ENCODE peak calls at places on chromosomes 3 and 15, in seven cellular contexts. Y, V, M, H, U, J and W are unnamed samples.

GRCh38 chr15:61146643-61147230 is 82.4 kb downstream of the RORA start:
- DNase-seq in Y (no peak), J (no peak), U (no peak), M (peak; percentile 63), H (peak; percentile 40), V (no peak), W (no peak)

GRCh38 chr3:16552757-16553156 is 39.3 kb upstream of the RFTN1 start:
- DNase-seq in M (no peak), J (no peak), H (no peak), V (no peak), Y (no peak), U (no peak), W (no peak)

GRCh38 chr15:40336129-40337122 is 4.3 kb downstream of the CCDC9B start:
- DNase-seq in Y (peak; percentile 43), V (no peak), H (peak; percentile 60), J (no peak), M (peak; percentile 81), U (no peak), W (no peak)

GRCh38 chr3:11379824-11380281 is 107.7 kb downstream of the ATG7 start:
- DNase-seq in Y (no peak), H (no peak), U (no peak), M (no peak), J (no peak), V (no peak), W (no peak)

GRCh38 chr15:69751575-69751974 is 299.0 kb downstream of the RPLP1 start:
- DNase-seq in U (no peak), J (no peak), Y (no peak), H (no peak), V (no peak), M (no peak), W (no peak)

GRCh38 chr3:191345334-191345733 is 15.0 kb upstream of the UTS2B start:
- DNase-seq in V (no peak), U (no peak), H (no peak), Y (no peak), J (no peak), M (no peak), W (no peak)

GRCh38 chr15:69200773-69201745 is 40.6 kb downstream of the GLCE start:
- DNase-seq in Y (no peak), V (no peak), M (no peak), J (no peak), H (no peak), U (no peak), W (no peak)

GRCh38 chr3:62265528-62265927 is 107.8 kb downstream of the FEZF2 start:
- DNase-seq in J (no peak), M (no peak), U (no peak), H (no peak), V (no peak), Y (no peak), W (no peak)

GRCh38 chr15:45891766-45892165 is 256.9 kb downstream of the SQOR start:
- DNase-seq in M (no peak), Y (peak; percentile 81), V (no peak), U (no peak), H (no peak), J (peak; percentile 51), W (peak; percentile 23)

GRCh38 chr15:37086120-37086519 is 14.2 kb downstream of the MEIS2 start:
- DNase-seq in V (no peak), U (no peak), J (no peak), Y (no peak), H (no peak), M (no peak), W (no peak)

GRCh38 chr3:185658504-185658912 is 72.4 kb downstream of the SENP2 start:
- DNase-seq in V (no peak), Y (peak; percentile 66), J (peak; percentile 67), U (no peak), H (no peak), M (no peak), W (peak; percentile 77)

GRCh38 chr15:33735143-33735542 is 233.2 kb upstream of the CHRM5 start:
- DNase-seq in J (no peak), U (no peak), M (no peak), H (peak; percentile 25), Y (no peak), V (no peak), W (no peak)

GRCh38 chr3:52526151-52526561 is 7.5 kb downstream of the NT5DC2 start:
- DNase-seq in M (no peak), V (no peak), Y (no peak), J (peak; percentile 26), H (no peak), U (no peak), W (no peak)

GRCh38 chr3:39118931-39119660 is 11.6 kb downstream of the TTC21A start:
- DNase-seq in M (no peak), V (no peak), H (no peak), Y (no peak), J (no peak), U (no peak), W (no peak)

GRCh38 chr3:148924572-148924971 is 59.5 kb downstream of the CPA3 start:
- DNase-seq in M (no peak), J (no peak), V (no peak), H (no peak), U (no peak), Y (no peak), W (no peak)

GRCh38 chr3:64918989-64919388 is 231.2 kb upstream of the ADAMTS9 start:
- DNase-seq in M (no peak), U (no peak), V (no peak), H (no peak), J (no peak), Y (no peak), W (no peak)

GRCh38 chr3:118587847-118588246 is 446.8 kb downstream of the IGSF11 start:
- DNase-seq in M (no peak), U (no peak), H (no peak), Y (no peak), V (no peak), J (no peak), W (no peak)

GRCh38 chr3:38519651-38520050 is 23.5 kb downstream of the EXOG start:
- DNase-seq in Y (no peak), V (no peak), H (no peak), M (peak; percentile 74), J (no peak), U (peak; percentile 8), W (no peak)

GRCh38 chr3:101163554-101163953 is 156.8 kb downstream of the IMPG2 start:
- DNase-seq in U (no peak), J (no peak), M (no peak), Y (no peak), H (no peak), V (no peak), W (no peak)

GRCh38 chr3:53633197-53633787 is 138.9 kb downstream of the CACNA1D start:
- DNase-seq in M (no peak), H (no peak), Y (no peak), V (no peak), U (no peak), J (no peak), W (no peak)

GRCh38 chr3:143171141-143171651 is 51.6 kb downstream of the CHST2 start:
- DNase-seq in H (no peak), U (no peak), Y (no peak), M (no peak), J (no peak), V (no peak), W (no peak)

GRCh38 chr15:90851114-90851513 is 17.3 kb upstream of the FURIN start:
- DNase-seq in H (no peak), Y (no peak), J (no peak), V (no peak), U (no peak), M (no peak), W (no peak)

GRCh38 chr3:152976232-152976631 is 141.3 kb downstream of the P2RY1 start:
- DNase-seq in J (no peak), M (no peak), V (no peak), Y (no peak), H (no peak), U (no peak), W (no peak)

GRCh38 chr3:48440590-48440958 is 517 bp downstream of the TMA7 start:
- DNase-seq in Y (no peak), U (no peak), M (no peak), J (no peak), H (peak; percentile 39), V (no peak), W (no peak)
- TF ChIP-seq CTCF in Y (no peak), U (no peak), M (no peak), J (no peak), H (no peak), V (no peak), W (no peak)

GRCh38 chr15:101554115-101554915 is 64.8 kb upstream of the PCSK6 start:
- DNase-seq in V (no peak), H (no peak), Y (no peak), U (no peak), J (no peak), M (peak; percentile 41), W (no peak)

GRCh38 chr15:101559938-101560337 is 70.4 kb upstream of the PCSK6 start:
- DNase-seq in H (no peak), Y (no peak), V (no peak), J (no peak), M (peak; percentile 30), U (no peak), W (no peak)

GRCh38 chr15:101551696-101552591 is 62.4 kb upstream of the PCSK6 start:
- DNase-seq in M (peak; percentile 48), J (no peak), U (no peak), Y (no peak), H (no peak), V (no peak), W (no peak)

GRCh38 chr15:101558217-101558941 is 68.9 kb upstream of the PCSK6 start:
- DNase-seq in V (no peak), U (no peak), M (peak; percentile 16), Y (peak; percentile 24), J (no peak), H (no peak), W (no peak)

GRCh38 chr15:101556273-101556672 is 66.8 kb upstream of the PCSK6 start:
- DNase-seq in U (no peak), J (no peak), H (no peak), M (peak; percentile 40), V (no peak), Y (no peak), W (no peak)
- H3K27me3 ChIP-seq in U (no peaks in the 10 kb centered on the region), J (peaks cover 19% of the 10 kb centered on the region), H (no peaks in the 10 kb centered on the region), M (no peaks in the 10 kb centered on the region), V (peaks cover 7% of the 10 kb centered on the region), Y (no peaks in the 10 kb centered on the region), W (no peaks in the 10 kb centered on the region)

GRCh38 chr3:139532996-139533395 is 6.5 kb downstream of the RBP1 start:
- DNase-seq in H (peak; percentile 60), V (no peak), M (no peak), Y (no peak), U (no peak), J (no peak), W (no peak)
- H3K27ac ChIP-seq in H (no peak overlapping the region), V (no peak overlapping the region), M (peak overlapping the region; percentile 96), Y (peak overlapping the region; percentile 85), U (no peak overlapping the region), J (no peak overlapping the region), W (peak overlapping the region; percentile 70)

DNA sequence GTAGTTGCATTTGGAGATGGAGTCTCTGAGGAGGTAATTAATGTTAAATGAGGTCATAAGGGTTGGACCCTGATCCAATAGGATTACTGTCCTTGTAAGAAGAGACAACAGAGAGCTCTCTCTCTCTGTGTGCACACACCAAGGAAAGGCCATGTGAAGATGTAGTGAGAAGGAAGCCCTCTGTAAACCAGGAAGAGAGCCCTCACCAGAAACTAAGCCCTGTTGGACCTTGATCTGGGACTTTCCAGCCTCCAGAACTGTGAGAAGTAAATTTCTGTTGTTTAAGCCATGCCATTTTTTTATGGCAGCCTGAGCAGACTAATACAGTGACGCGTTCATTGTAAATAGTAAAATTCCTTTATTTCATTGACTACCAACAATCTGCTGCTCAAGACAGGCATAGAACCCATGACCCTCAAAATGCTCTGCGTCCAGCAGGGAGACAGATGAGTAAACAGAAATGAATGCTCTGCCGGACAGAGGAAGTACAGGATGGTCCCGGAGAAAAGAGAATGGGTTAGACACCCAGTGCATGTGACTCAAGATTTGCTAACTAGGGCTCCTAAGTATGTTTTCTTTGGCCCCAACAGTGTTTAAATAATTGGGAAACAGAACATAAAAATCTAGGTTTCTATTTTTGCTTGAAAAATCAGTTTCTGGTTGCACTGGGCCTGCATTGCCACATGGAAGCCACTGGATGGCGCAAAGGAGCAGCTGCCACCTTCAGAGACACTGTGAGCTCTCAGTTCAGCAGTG is 37.9 kb upstream of the TNFAIP8L3 start:
- DNase-seq in M (peak; percentile 78), J (peak; percentile 66), Y (peak; percentile 33), V (peak; percentile 37), U (no peak), H (peak; percentile 61), W (no peak)
- TF ChIP-seq CTCF in M (peak; percentile 98), J (peak; percentile 47), Y (peak; percentile 15), V (peak; percentile 73), U (no peak), H (peak; percentile 93), W (peak; percentile 91)